ENCODE peak calls at places on chromosomes 11 and 22, in seven cellular contexts. One of them, this sample, is unnamed.

GRCh38 chr22:29842740-29843139 is 4.7 kb upstream of the ASCC2 start:
- DNase-seq in HCT116: no peak
- DNase-seq in GM12878: no peak
- DNase-seq in HEK293T: no peak
- DNase-seq in H1: no peak
- DNase-seq in HepG2: peak; percentile 41
- DNase-seq in K562: no peak
- DNase-seq in this sample: no peak

GRCh38 chr11:122115520-122116343 is at the start of gene BLID:
- DNase-seq in HCT116: no peak
- DNase-seq in H1: no peak
- DNase-seq in HEK293T: peak; percentile 38
- DNase-seq in GM12878: no peak
- DNase-seq in K562: no peak
- DNase-seq in HepG2: peak; percentile 7
- DNase-seq in this sample: peak; percentile 79

GRCh38 chr11:2203440-2204259 is 32.0 kb upstream of the TH start:
- DNase-seq in GM12878: no peak
- DNase-seq in HepG2: peak; percentile 86
- DNase-seq in K562: peak; percentile 38
- DNase-seq in H1: no peak
- DNase-seq in HCT116: no peak
- DNase-seq in HEK293T: no peak
- DNase-seq in this sample: peak; percentile 7

GRCh38 chr11:92253945-92254344 is 29.3 kb downstream of the FAT3 start:
- DNase-seq in HepG2: no peak
- DNase-seq in K562: no peak
- DNase-seq in HEK293T: peak; percentile 19
- DNase-seq in H1: no peak
- DNase-seq in GM12878: no peak
- DNase-seq in HCT116: no peak
- DNase-seq in this sample: no peak

GRCh38 chr11:63567044-63567840 is 4.1 kb upstream of the PLAAT2 start:
- DNase-seq in K562: peak; percentile 72
- DNase-seq in HCT116: peak; percentile 68
- DNase-seq in GM12878: peak; percentile 95
- DNase-seq in H1: no peak
- DNase-seq in HepG2: peak; percentile 32
- DNase-seq in HEK293T: no peak
- DNase-seq in this sample: no peak

GRCh38 chr11:121354192-121354591 is 61.6 kb downstream of the SC5D start:
- DNase-seq in H1: no peak
- DNase-seq in HEK293T: no peak
- DNase-seq in GM12878: no peak
- DNase-seq in K562: no peak
- DNase-seq in HCT116: no peak
- DNase-seq in HepG2: no peak
- DNase-seq in this sample: no peak

GRCh38 chr11:92325416-92325815 is 100.8 kb downstream of the FAT3 start:
- DNase-seq in H1: no peak
- DNase-seq in HEK293T: no peak
- DNase-seq in HepG2: no peak
- DNase-seq in GM12878: no peak
- DNase-seq in K562: no peak
- DNase-seq in HCT116: no peak
- DNase-seq in this sample: no peak

GRCh38 chr11:94131363-94132115 is 2.9 kb downstream of the PANX1 start:
- DNase-seq in GM12878: no peak
- DNase-seq in HEK293T: no peak
- DNase-seq in H1: no peak
- DNase-seq in HCT116: no peak
- DNase-seq in K562: no peak
- DNase-seq in HepG2: no peak
- DNase-seq in this sample: no peak

GRCh38 chr11:69787906-69788305 is 12.8 kb upstream of the FGF4 start:
- DNase-seq in HepG2: no peak
- DNase-seq in GM12878: no peak
- DNase-seq in HCT116: no peak
- DNase-seq in HEK293T: no peak
- DNase-seq in K562: no peak
- DNase-seq in H1: no peak
- DNase-seq in this sample: no peak

DNA sequence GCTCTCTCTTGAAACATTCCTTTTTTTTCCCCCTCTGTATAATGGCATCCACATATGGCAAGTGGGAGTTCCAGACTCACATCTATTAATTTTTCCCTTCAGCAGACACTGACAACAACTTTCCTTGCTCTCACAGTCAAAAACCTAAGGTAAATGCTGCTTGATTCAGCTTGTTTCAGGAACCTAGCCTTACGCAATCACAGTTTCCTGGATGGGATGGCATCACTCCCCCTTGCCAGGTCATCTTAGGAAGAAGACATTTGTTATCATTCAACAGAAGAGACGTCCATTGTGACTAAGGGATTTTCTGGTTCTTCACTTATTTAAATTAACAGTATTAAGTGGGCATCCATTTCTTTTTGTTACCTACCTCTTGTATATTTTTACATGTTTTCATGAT is 112.0 kb upstream of the PDGFD start:
- DNase-seq in K562: no peak
- DNase-seq in GM12878: no peak
- DNase-seq in HCT116: no peak
- DNase-seq in HepG2: no peak
- DNase-seq in HEK293T: no peak
- DNase-seq in H1: no peak
- DNase-seq in this sample: no peak
- TF ChIP-seq SP1 in K562: no peak
- TF ChIP-seq SP1 in GM12878: no peak
- TF ChIP-seq SP1 in HCT116: no peak
- TF ChIP-seq SP1 in HepG2: no peak
- TF ChIP-seq SP1 in HEK293T: no peak
- TF ChIP-seq SP1 in H1: no peak
- TF ChIP-seq SP1 in this sample: no peak

GRCh38 chr11:27423125-27423524 is 49.5 kb downstream of the LGR4 start:
- DNase-seq in H1: no peak
- DNase-seq in HCT116: no peak
- DNase-seq in K562: no peak
- DNase-seq in GM12878: no peak
- DNase-seq in HEK293T: peak; percentile 31
- DNase-seq in HepG2: no peak
- DNase-seq in this sample: no peak
- TF ChIP-seq SP1 in H1: no peak
- TF ChIP-seq SP1 in HCT116: no peak
- TF ChIP-seq SP1 in K562: no peak
- TF ChIP-seq SP1 in GM12878: no peak
- TF ChIP-seq SP1 in HEK293T: no peak
- TF ChIP-seq SP1 in HepG2: no peak
- TF ChIP-seq SP1 in this sample: no peak

DNA sequence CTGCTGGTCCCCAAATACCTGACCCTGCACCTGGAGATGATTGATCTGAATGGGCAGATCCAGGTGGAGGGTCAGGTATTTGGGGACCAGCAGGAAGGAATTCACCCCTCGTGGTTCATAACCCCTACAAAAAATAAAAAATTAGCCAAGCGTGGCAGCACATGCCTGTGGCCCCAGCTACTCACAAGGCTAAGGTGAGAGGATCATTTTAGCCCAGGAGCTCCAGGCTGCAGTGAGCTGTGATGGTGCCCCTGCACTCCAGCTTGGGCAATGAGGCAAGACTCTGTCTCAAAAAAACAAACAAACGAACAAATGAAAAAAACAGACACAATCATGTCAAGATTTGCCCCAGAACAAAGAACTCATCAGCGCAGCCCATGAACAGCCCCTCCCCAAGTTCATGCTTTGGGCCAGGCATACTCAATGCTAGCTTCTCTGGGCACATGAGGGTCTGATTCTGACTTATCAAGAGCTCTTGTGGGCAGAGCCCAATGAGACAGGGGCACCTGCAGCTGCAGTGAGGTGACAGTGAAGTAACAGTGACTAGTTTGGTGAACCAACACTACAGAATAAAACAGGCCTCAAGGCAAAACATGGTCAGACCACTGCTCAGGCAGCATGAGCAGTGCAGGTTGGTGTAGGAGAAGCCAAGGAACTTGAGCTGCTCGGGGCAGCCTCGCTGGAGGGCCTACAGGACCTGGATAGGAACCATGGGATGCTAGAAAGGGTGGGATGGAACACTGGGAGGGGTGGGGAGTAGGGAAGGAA is 10.2 kb upstream of the FCHSD2 start:
- DNase-seq in GM12878: no peak
- DNase-seq in HEK293T: no peak
- DNase-seq in HCT116: no peak
- DNase-seq in H1: no peak
- DNase-seq in HepG2: no peak
- DNase-seq in K562: no peak
- DNase-seq in this sample: no peak
- TF ChIP-seq SP1 in GM12878: no peak
- TF ChIP-seq SP1 in HEK293T: no peak
- TF ChIP-seq SP1 in HCT116: no peak
- TF ChIP-seq SP1 in H1: no peak
- TF ChIP-seq SP1 in HepG2: no peak
- TF ChIP-seq SP1 in K562: no peak
- TF ChIP-seq SP1 in this sample: no peak

GRCh38 chr11:11660351-11660750 is 38.5 kb upstream of the GALNT18 start:
- DNase-seq in GM12878: no peak
- DNase-seq in HEK293T: no peak
- DNase-seq in HepG2: no peak
- DNase-seq in HCT116: no peak
- DNase-seq in K562: no peak
- DNase-seq in H1: no peak
- DNase-seq in this sample: no peak
- TF ChIP-seq SP1 in GM12878: no peak
- TF ChIP-seq SP1 in HEK293T: no peak
- TF ChIP-seq SP1 in HepG2: no peak
- TF ChIP-seq SP1 in HCT116: no peak
- TF ChIP-seq SP1 in K562: no peak
- TF ChIP-seq SP1 in H1: no peak
- TF ChIP-seq SP1 in this sample: no peak

DNA sequence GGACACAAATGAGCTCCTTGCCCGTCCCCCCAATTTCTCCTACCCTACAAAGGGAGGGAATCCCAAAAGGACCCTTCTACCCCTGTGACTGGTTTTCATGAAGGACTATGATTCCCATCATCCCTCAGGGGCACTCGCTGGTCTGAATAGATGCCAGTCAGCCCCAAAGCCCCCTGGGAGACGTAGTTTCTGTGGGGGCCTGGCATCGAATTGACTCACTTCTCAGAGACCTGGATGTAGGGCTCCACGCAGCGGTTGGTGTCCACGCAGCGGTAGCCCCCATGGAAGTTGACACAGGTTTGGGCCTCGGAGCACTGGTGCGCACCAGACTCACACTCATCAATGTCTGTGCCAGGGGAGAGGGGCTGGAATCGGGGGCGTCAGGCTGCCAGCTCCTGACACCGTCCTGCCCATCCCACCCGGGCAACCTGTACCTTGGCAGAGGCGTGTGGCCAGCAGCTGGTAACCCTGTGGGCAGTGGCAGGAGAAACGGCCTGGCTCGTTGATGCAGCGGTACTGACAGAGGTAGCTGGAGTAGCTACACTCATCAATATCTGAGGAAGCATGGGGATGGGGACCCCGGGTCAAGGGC is 4.4 kb downstream of the EFEMP2 start:
- DNase-seq in GM12878: no peak
- DNase-seq in K562: no peak
- DNase-seq in H1: no peak
- DNase-seq in HepG2: no peak
- DNase-seq in HCT116: no peak
- DNase-seq in HEK293T: no peak
- DNase-seq in this sample: peak; percentile 73
- TF ChIP-seq SP1 in GM12878: no peak
- TF ChIP-seq SP1 in K562: no peak
- TF ChIP-seq SP1 in H1: no peak
- TF ChIP-seq SP1 in HepG2: no peak
- TF ChIP-seq SP1 in HCT116: no peak
- TF ChIP-seq SP1 in HEK293T: no peak
- TF ChIP-seq SP1 in this sample: no peak

DNA sequence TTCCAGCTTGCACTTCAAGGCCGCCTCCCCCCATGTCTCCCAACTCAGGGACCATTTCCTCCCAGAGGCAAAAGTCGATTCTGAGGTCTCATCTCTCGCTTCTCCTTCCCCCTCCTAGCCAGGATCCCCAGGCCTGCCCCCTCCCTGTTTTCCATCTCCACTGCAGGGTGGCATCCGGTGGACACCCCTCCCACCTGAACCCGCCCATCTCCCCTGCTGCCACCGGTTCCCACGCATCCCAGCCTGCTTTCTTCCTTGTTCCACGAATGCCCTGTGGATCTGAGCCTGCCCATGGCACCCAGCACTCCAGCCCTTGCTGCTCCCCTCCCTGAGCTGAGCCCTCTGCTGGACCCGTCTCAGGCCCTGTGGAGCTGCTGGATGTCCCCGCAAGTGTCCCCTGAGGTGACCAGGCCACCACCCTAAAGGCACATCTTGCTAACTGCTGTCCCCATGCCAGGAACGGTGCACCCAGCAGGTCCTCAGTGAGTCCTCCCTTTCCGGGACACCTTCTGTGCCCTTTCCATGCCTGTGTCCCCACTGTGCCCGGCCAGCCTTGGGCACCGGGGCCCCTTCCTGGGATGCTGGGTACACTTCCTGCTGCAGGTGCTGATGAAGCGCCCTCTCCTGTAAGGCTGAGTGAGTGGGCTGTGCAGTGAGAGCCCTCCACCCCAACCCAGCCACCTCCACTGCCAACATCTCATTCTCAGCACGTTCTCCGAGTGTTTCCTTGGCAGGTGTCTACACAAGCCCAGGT is 941 bp downstream of the IL17REL start:
- DNase-seq in K562: no peak
- DNase-seq in HCT116: no peak
- DNase-seq in H1: no peak
- DNase-seq in HEK293T: no peak
- DNase-seq in GM12878: no peak
- DNase-seq in HepG2: no peak
- DNase-seq in this sample: no peak
- TF ChIP-seq SP1 in K562: no peak
- TF ChIP-seq SP1 in HCT116: no peak
- TF ChIP-seq SP1 in H1: no peak
- TF ChIP-seq SP1 in HEK293T: no peak
- TF ChIP-seq SP1 in GM12878: no peak
- TF ChIP-seq SP1 in HepG2: no peak
- TF ChIP-seq SP1 in this sample: no peak

DNA sequence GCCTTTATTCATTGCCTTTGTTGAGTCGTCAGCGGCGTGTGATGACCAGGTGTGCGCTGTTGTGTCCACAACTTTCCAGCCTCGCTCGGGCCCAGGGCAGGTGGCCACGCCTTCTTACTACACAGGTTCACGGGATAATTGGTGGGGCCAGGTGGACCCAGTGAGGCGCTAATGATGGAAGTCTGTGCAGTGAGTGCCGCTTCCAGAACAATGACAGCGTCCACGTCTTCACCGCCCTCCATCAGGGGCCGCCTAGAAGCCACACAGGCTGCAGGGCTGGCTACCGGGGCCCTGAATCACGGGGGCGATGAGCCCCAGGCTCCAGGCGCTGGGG is 1197.3 kb downstream of the BRD1 start:
- DNase-seq in H1: no peak
- DNase-seq in GM12878: no peak
- DNase-seq in HEK293T: no peak
- DNase-seq in HepG2: no peak
- DNase-seq in K562: no peak
- DNase-seq in HCT116: no peak
- DNase-seq in this sample: no peak
- TF ChIP-seq SP1 in H1: no peak
- TF ChIP-seq SP1 in GM12878: no peak
- TF ChIP-seq SP1 in HEK293T: no peak
- TF ChIP-seq SP1 in HepG2: no peak
- TF ChIP-seq SP1 in K562: no peak
- TF ChIP-seq SP1 in HCT116: no peak
- TF ChIP-seq SP1 in this sample: no peak

GRCh38 chr22:27251563-27251962 is 550.0 kb downstream of the MN1 start:
- DNase-seq in HCT116: no peak
- DNase-seq in H1: no peak
- DNase-seq in GM12878: no peak
- DNase-seq in K562: no peak
- DNase-seq in HEK293T: no peak
- DNase-seq in HepG2: no peak
- DNase-seq in this sample: no peak
- TF ChIP-seq SP1 in HCT116: no peak
- TF ChIP-seq SP1 in H1: no peak
- TF ChIP-seq SP1 in GM12878: no peak
- TF ChIP-seq SP1 in K562: no peak
- TF ChIP-seq SP1 in HEK293T: no peak
- TF ChIP-seq SP1 in HepG2: no peak
- TF ChIP-seq SP1 in this sample: no peak

This sample was measured in WTC11.